ENCODE peak calls at places on chromosomes 16 and 17, in nine cellular contexts. Z is adrenal gland, R is stomach, I is ovary, F is A549, M is esophagus squamous epithelium, S is body of pancreas, K is gastrocnemius medialis, A is breast epithelium. U is an unnamed sample.

GRCh38 chr16:51508813-51509212 is 357.7 kb upstream of the SALL1 start:
- DNase-seq in Z (no peak), R (no peak), I (no peak), F (no peak), M (no peak), S (no peak), K (no peak), A (no peak), U (no peak)

GRCh38 chr17:55067697-55068439 is 99.3 kb downstream of the STXBP4 start:
- DNase-seq in Z (no peak), R (no peak), I (no peak), F (no peak), M (no peak), S (no peak), K (no peak), A (no peak), U (no peak)

GRCh38 chr17:69884361-69884760 is 190.7 kb upstream of the KCNJ16 start:
- DNase-seq in Z (no peak), R (no peak), I (no peak), F (no peak), M (no peak), S (no peak), K (no peak), A (no peak), U (no peak)

GRCh38 chr16:51113254-51114125 is 37.6 kb downstream of the SALL1 start:
- DNase-seq in Z (no peak), R (no peak), I (no peak), F (no peak), M (no peak), S (no peak), K (no peak), A (no peak), U (no peak)

GRCh38 chr17:5437721-5438317 is 1.1 kb downstream of the C1QBP start:
- DNase-seq in Z (no peak), R (no peak), I (no peak), F (no peak), M (no peak), S (no peak), K (no peak), A (no peak), U (no peak)

GRCh38 chr16:25106567-25107465 is 4.7 kb upstream of the LCMT1 start:
- DNase-seq in Z (peak; percentile 96), R (peak; percentile 97), I (peak; percentile 98), F (peak; percentile 90), M (peak; percentile 47), S (peak; percentile 97), K (peak; percentile 93), A (peak; percentile 97), U (peak; percentile 99)

GRCh38 chr17:9115446-9116265 is 94.3 kb downstream of the NTN1 start:
- DNase-seq in Z (peak; percentile 31), R (peak; percentile 27), I (peak; percentile 53), F (peak; percentile 78), M (no peak), S (peak; percentile 28), K (peak; percentile 17), A (no peak), U (peak; percentile 92)

GRCh38 chr17:7217113-7217987 is 2.3 kb downstream of the DLG4 start:
- DNase-seq in Z (peak; percentile 82), R (peak; percentile 54), I (peak; percentile 74), F (peak; percentile 76), M (no peak), S (peak; percentile 63), K (no peak), A (no peak), U (no peak)

GRCh38 chr17:59842901-59843652 is 49.7 kb downstream of the TUBD1 start:
- DNase-seq in Z (peak; percentile 63), R (peak; percentile 74), I (no peak), F (peak; percentile 98), M (no peak), S (peak; percentile 59), K (no peak), A (peak; percentile 69), U (no peak)

DNA sequence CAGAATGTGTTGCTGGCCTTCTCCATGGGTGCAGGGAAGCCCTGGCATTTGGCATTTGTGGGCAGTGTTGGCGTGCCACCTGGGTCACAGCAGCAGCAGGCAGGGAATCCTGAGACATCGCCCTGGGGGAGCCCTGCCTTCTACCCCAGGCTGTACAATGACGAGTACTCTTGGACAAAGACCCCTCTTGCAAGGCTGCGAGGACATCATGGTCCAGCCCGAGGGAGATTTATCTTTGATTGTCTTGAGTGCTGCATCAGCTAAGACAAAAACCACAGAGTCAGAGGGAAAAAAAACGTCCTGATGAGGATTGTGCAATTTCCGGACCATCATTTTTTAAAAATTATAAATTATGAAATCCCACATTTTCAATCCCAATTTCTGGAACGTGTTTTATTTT is 3.7 kb downstream of the CRISPLD2 start:
- DNase-seq in Z (no peak), R (no peak), I (no peak), F (no peak), M (no peak), S (peak; percentile 38), K (no peak), A (no peak), U (no peak)
- H3K4me3 ChIP-seq in Z (no peak overlapping the region), R (peak overlapping the region; percentile 79), I (no peak overlapping the region), F (no peak overlapping the region), M (no peak overlapping the region), S (no peak overlapping the region), K (no peak overlapping the region), A (peak overlapping the region; percentile 74), U (no peak overlapping the region)

DNA sequence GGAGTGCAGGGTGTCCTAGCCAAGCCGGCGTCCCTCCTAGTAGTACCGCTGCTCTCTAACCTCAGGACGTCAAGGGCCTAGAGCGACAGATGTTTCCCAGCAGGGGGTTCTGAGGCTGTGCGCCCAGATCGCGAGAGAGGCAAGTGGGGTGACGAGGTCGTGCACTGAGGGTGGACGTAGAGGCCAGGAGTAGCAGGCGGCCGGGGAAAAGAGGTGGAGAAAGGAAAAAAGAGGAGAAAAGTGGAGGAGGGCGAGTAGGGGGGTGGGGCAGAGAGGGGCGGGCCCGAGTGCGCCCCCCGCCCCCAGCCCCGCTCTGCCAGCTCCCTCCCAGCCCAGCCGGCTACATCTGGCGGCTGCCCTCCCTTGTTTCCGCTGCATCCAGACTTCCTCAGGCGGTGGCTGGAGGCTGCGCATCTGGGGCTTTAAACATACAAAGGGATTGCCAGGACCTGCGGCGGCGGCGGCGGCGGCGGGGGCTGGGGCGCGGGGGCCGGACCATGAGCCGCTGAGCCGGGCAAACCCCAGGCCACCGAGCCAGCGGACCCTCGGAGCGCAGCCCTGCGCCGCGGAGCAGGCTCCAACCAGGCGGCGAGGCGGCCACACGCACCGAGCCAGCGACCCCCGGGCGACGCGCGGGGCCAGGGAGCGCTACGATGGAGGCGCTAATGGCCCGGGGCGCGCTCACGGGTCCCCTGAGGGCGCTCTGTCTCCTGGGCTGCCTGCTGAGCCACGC is at the start of gene MMP2:
- DNase-seq in Z (peak; percentile 50), R (peak; percentile 43), I (peak; percentile 89), F (no peak), M (no peak), S (no peak), K (peak; percentile 52), A (no peak), U (peak; percentile 60)
- TF ChIP-seq POLR2A in Z (peak; percentile 9), R (no peak), I (no peak), F (no peak), M (peak; percentile 38), S (no peak), K (peak; percentile 45), A (no peak), U (no peak)

DNA sequence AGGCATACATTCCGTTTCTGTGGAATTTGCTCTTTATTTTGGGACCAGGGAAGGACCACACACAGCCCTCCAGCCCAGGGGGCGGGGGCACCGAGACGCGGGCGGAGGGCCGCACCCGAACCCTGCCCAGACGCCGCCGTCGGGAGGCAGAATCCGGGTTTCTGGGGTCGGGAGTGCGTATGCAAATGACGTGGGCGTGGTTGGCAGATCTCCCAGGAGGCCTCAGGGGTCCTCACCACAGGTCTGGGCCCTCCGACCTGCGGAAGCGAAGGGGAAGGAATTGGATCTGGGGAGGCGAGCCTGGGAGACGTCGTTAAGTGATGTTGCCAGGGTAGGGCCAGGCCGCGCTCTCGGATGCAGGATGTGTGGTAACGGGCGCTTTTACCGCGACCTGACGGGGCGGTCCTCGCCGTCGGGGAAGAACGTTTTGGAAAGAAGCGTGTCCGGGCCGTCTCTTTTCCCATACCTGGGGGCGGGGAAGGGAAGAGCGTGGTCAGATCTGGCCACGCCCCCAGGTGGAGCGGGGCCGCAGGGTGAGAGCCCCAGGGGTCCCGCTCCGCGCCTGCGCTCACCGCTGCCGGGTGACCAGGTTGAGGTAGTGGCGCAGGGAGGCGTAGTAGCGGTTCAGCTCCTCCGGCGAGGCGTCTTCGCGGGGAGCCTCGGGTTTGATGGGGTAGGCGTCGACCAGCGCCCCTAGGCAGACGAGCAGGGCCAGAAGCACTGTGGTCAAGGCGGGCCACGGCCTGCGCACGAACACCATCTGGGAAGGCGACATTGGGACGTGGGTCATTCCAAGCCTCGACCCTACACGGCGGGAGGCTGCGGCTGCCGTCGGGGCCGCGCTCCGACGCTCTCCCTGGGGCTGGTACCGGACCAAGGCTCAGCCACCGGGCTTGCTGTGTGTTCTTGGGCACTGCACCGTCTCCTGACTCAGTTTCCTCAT is 745 bp downstream of the PYY start:
- DNase-seq in Z (no peak), R (no peak), I (no peak), F (no peak), M (no peak), S (no peak), K (no peak), A (no peak), U (no peak)
- H3K4me3 ChIP-seq in Z (no peak overlapping the region), R (no peak overlapping the region), I (no peak overlapping the region), F (peak overlapping the region; percentile 17), M (no peak overlapping the region), S (no peak overlapping the region), K (no peak overlapping the region), A (peak overlapping the region; percentile 53), U (no peak overlapping the region)

GRCh38 chr17:81368623-81369022 is 26.6 kb upstream of the BAHCC1 start:
- DNase-seq in Z (no peak), R (no peak), I (no peak), F (no peak), M (no peak), S (no peak), K (no peak), A (no peak), U (peak; percentile 83)
- TF ChIP-seq POLR2A in Z (no peak), R (no peak), I (no peak), F (no peak), M (no peak), S (no peak), K (no peak), A (no peak), U (no peak)

DNA sequence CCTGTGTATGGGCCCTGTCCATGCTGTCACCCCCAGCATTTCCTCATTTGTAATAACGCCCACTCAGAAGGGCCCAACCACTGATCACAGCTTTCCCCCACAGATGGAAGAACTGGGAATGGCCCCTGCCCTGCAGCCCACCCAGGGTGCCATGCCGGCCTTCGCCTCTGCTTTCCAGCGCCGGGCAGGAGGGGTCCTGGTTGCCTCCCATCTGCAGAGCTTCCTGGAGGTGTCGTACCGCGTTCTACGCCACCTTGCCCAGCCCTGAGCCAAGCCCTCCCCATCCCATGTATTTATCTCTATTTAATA is 1.4 kb downstream of the CSF3 start:
- DNase-seq in Z (no peak), R (no peak), I (peak; percentile 40), F (no peak), M (no peak), S (no peak), K (no peak), A (no peak), U (no peak)
- H3K4me3 ChIP-seq in Z (no peak overlapping the region), R (peak overlapping the region; percentile 11), I (no peak overlapping the region), F (no peak overlapping the region), M (no peak overlapping the region), S (no peak overlapping the region), K (peak overlapping the region; percentile 46), A (no peak overlapping the region), U (no peak overlapping the region)